ENCODE peak calls at places on chromosomes 2 and 18, in six cellular contexts. J is A549, F is ovary, Z is psoas muscle, Q is IMR-90, H is AG04450. C is an unnamed sample.

GRCh38 chr2:203603451-203604389 is 68.6 kb upstream of the RAPH1 start:
- DNase-seq in J (no peak), F (no peak), Z (no peak), Q (no peak), H (no peak), C (peak)

GRCh38 chr18:56884511-56884910 is 233.4 kb downstream of the WDR7 start:
- DNase-seq in J (no peak), F (no peak), Z (no peak), Q (no peak), H (no peak), C (no peak)

GRCh38 chr2:150371066-150371812 is 116.2 kb downstream of the RND3 start:
- DNase-seq in J (no peak), F (no peak), Z (no peak), Q (peak), H (no peak), C (no peak)

GRCh38 chr18:50268022-50268747 is 1.9 kb upstream of the CFAP53 start:
- DNase-seq in J (peak), F (peak), Z (peak), Q (peak), H (no peak), C (peak)

GRCh38 chr2:38648107-38648761 is 17.7 kb upstream of the GALM start:
- DNase-seq in J (no peak), F (no peak), Z (no peak), Q (peak), H (no peak), C (peak)

GRCh38 chr2:206979922-206980321 is 40.6 kb downstream of the CPO start:
- DNase-seq in J (no peak), F (no peak), Z (no peak), Q (no peak), H (no peak), C (no peak)

GRCh38 chr2:227761734-227762476 is 16.2 kb downstream of the SCYGR8 start:
- DNase-seq in J (no peak), F (no peak), Z (no peak), Q (peak), H (no peak), C (peak)

GRCh38 chr18:63987743-63988142 is 17.9 kb downstream of the SERPINB8 start:
- DNase-seq in J (no peak), F (no peak), Z (no peak), Q (no peak), H (no peak), C (peak)

GRCh38 chr2:7027961-7028655 is 110.9 kb downstream of the RNF144A start:
- DNase-seq in J (no peak), F (no peak), Z (no peak), Q (no peak), H (no peak), C (no peak)

GRCh38 chr2:191831410-191831994 is 15.4 kb downstream of the CAVIN2 start:
- DNase-seq in J (no peak), F (no peak), Z (no peak), Q (no peak), H (no peak), C (no peak)

GRCh38 chr2:29611850-29612249 is 309.5 kb downstream of the ALK start:
- DNase-seq in J (no peak), F (no peak), Z (no peak), Q (no peak), H (no peak), C (no peak)

GRCh38 chr2:134758632-134759031 is 39.8 kb upstream of the TMEM163 start:
- DNase-seq in J (no peak), F (no peak), Z (no peak), Q (no peak), H (no peak), C (no peak)

GRCh38 chr2:167843203-167843602 is 404.2 kb downstream of the STK39 start:
- DNase-seq in J (no peak), F (no peak), Z (no peak), Q (no peak), H (no peak), C (no peak)

GRCh38 chr18:12904012-12904516 is 20.0 kb upstream of the PTPN2 start:
- DNase-seq in J (no peak), F (peak), Z (peak), Q (no peak), H (no peak), C (peak)

GRCh38 chr2:193980599-193980998 is 1676.4 kb upstream of the SLC39A10 start:
- DNase-seq in J (no peak), F (no peak), Z (no peak), Q (no peak), H (no peak), C (no peak)

GRCh38 chr2:24485191-24485590 is 5.9 kb upstream of the NCOA1 start:
- DNase-seq in J (no peak), F (no peak), Z (no peak), Q (no peak), H (no peak), C (no peak)

GRCh38 chr18:60266558-60266957 is 106.0 kb downstream of the MC4R start:
- DNase-seq in J (no peak), F (no peak), Z (no peak), Q (no peak), H (no peak), C (no peak)

GRCh38 chr2:1859671-1860450 is 115.5 kb upstream of the PXDN start:
- DNase-seq in J (no peak), F (no peak), Z (no peak), Q (no peak), H (no peak), C (no peak)

GRCh38 chr18:9016819-9017169 is 85.7 kb upstream of the NDUFV2 start:
- DNase-seq in J (no peak), F (no peak), Z (no peak), Q (peak), H (no peak), C (peak)

GRCh38 chr18:62339106-62339988 is 14.2 kb downstream of the TNFRSF11A start:
- DNase-seq in J (peak), F (no peak), Z (no peak), Q (peak), H (peak), C (peak)

GRCh38 chr2:178804791-178805190 is 2.4 kb downstream of the TTN start:
- DNase-seq in J (peak), F (no peak), Z (peak), Q (peak), H (no peak), C (peak)

GRCh38 chr18:59810183-59810582 is 89.6 kb upstream of the PMAIP1 start:
- DNase-seq in J (no peak), F (no peak), Z (no peak), Q (peak), H (no peak), C (no peak)

GRCh38 chr2:52428224-52428623 is 1339.4 kb upstream of the CHAC2 start:
- DNase-seq in J (no peak), F (no peak), Z (no peak), Q (no peak), H (no peak), C (no peak)
- TF ChIP-seq CTCF in J (no peak), F (no peak), Z (no peak), Q (no peak), H (no peak), C (no peak)

GRCh38 chr2:48328972-48329723 is 200.8 kb upstream of the STON1 start:
- DNase-seq in J (no peak), F (no peak), Z (no peak), Q (no peak), H (no peak), C (no peak)

GRCh38 chr2:48328159-48328816 is 201.7 kb upstream of the STON1 start:
- DNase-seq in J (no peak), F (no peak), Z (no peak), Q (no peak), H (no peak), C (no peak)

GRCh38 chr2:48337871-48338270 is 192.1 kb upstream of the STON1 start:
- DNase-seq in J (no peak), F (no peak), Z (no peak), Q (no peak), H (no peak), C (no peak)

GRCh38 chr2:48334180-48334579 is 195.8 kb upstream of the STON1 start:
- DNase-seq in J (no peak), F (no peak), Z (no peak), Q (no peak), H (no peak), C (no peak)

GRCh38 chr2:48332286-48332685 is 197.7 kb upstream of the STON1 start:
- DNase-seq in J (no peak), F (no peak), Z (no peak), Q (peak), H (no peak), C (no peak)
- H3K4me3 ChIP-seq in J (no peak), F (no peak), Z (peak), Q (no peak), H (no peak), C (no peak)

DNA sequence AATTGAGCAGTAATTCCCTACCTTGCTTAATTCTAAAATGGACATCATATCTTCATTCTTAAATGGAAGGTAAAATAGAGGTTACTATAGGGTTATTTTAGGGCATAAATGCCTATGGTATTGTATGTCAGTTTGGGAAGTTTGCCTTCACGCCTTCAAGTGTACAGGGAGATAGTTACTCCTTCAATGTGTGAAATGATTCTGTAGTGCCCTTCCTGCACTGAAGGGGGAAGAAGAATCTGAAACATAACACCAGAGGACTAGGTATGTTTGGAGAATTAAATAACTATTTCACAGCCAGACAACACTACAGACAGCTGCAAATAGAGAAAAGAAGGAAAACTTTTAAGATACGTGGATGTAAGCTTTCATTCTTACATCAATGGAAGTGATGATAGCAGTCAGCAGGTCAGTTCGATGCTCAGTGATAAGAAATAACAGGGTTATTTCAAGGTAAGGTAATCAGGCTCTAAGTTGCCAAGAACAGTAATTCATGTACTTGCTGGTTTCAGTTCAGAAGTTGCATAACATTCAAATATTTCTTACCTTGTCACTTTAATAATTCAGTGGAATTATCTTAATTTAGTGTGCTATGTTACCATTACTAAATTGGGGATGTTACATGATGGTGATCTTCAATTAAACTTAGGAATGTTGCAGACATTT is 4.0 kb downstream of the PKP4 start:
- DNase-seq in J (no peak), F (no peak), Z (no peak), Q (no peak), H (no peak), C (no peak)
- TF ChIP-seq CTCF in J (no peak), F (no peak), Z (no peak), Q (no peak), H (peak), C (no peak)

DNA sequence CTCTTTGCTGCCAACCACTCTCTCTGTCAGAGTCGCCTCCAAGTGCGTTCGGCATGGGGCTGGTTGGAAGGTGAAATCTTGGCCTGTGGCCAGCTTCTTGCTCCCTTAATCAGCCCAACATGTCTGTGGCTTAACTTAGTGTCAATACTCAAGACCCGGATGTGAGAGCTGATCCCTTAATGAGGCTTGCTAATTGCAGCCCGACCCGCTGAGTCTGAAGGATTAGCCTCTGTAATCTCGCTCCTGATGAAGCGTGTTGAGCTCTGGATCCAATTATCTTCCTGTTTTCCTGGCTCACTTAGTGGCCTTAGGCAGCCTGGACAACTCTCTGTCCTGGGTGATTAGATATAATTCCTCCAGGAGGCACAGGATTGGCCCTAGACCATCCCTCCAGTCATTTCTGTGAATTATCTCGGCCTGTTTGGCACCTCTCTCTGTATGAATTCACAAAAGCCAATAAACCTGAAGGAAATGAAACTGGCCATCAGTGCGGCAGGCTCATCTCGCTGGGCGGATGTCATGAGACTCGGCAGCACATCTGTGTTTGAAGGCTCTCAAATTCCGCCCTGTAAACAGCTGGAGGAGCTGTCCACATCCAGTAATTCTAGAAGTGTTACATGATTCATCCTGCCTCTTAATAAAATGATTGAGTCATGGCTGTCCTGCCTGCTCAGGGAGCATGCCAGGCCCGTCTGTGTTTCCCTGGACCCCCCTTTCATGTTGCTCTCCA is 38.5 kb downstream of the ACOXL start:
- DNase-seq in J (no peak), F (no peak), Z (peak), Q (peak), H (no peak), C (peak)
- H3K4me3 ChIP-seq in J (no peak), F (no peak), Z (peak), Q (no peak), H (no peak), C (no peak)

GRCh38 chr2:164917296-164917903 is 37.9 kb downstream of the SLC38A11 start:
- DNase-seq in J (peak), F (peak), Z (no peak), Q (peak), H (no peak), C (peak)
- TF ChIP-seq CTCF in J (peak), F (peak), Z (peak), Q (peak), H (peak), C (peak)

GRCh38 chr2:8737571-8738175 is 55.8 kb downstream of the ID2 start:
- DNase-seq in J (no peak), F (no peak), Z (no peak), Q (peak), H (no peak), C (peak)
- H3K4me3 ChIP-seq in J (no peak), F (no peak), Z (no peak), Q (no peak), H (no peak), C (no peak)

DNA sequence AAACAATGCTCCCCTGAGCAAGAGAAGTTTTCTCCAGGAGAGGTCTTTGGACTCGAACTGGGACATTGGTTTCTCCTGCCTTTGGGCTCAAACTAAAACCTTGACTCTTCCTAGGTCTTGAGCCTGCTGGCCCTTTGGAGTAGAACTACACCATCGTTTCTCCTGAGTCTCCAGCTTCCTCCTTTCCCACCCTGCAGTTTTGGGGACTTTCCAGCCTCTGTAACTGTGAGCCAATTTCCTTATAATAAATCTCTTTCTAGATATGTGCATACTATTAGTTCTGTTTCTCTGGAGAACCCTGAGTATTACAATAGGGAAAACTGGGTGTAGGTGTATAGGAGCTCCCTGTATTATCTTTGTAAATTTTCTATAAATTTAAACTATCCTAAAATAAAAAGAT is 219.8 kb upstream of the AGAP1 start:
- DNase-seq in J (no peak), F (no peak), Z (no peak), Q (no peak), H (no peak), C (no peak)
- TF ChIP-seq CTCF in J (no peak), F (no peak), Z (no peak), Q (no peak), H (no peak), C (no peak)

GRCh38 chr2:197673606-197674005 is 1.8 kb downstream of the RFTN2 start:
- DNase-seq in J (no peak), F (no peak), Z (no peak), Q (no peak), H (no peak), C (no peak)
- H3K4me3 ChIP-seq in J (no peak), F (no peak), Z (peak), Q (no peak), H (peak), C (no peak)

DNA sequence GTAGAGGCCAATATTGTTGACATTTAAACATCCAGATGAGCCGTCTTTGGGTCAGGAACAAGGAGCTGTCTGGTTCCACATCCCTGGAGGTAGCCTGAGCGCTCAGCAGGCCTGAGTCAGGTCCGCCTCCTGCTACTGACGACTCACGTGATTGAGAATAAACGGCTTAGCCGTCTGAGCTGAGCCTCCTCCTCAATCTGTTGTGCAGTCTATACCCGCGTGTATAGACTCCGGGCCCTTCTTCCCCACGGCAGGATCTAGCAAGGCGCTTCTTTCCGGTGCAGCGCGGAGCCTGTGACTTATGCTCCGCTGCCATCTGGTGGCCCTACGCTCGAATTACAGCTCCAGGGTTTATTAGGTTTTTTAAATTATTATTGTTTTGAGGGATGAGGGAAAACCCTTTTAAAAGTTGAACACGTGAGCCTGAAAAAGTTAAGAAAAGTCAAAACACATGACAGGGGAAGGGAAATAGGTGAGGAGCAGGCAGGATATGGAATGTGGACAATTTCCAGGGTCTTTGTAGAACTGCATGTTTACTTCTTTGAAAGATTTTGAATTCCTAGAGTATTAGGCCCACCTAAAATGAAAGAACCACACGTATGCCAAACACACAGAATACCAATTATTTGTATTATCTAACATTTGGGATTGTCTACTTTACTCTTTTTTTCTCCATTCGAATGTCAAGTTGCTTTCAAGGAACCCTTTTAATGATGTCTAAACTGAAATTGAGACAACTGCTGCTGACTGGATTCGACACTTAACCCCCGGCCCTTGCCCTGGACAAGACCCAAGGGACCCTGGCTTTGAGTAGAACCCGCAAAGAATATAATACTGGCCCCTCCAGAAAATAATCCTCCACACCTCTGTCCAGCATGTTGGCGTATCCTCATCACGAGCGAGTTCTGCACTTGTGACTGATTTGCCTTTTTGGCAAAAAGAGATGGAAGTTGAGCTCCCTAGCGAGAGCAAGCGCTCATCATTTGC is 112.4 kb upstream of the ZNF236 start:
- DNase-seq in J (peak), F (peak), Z (peak), Q (peak), H (peak), C (peak)
- TF ChIP-seq CTCF in J (peak), F (peak), Z (peak), Q (peak), H (peak), C (peak)

C was measured in fibroblast of villous mesenchyme.